ENCODE peak calls at places on chromosomes 4 and X, in eight cellular contexts. W is activated gamma-delta T cell treated with Interleukin-2 at 50 U/mL for 16 hours; K is GM12892; B is endothelial cell; L is right cardiac atrium; H is GM19239; N is stimulated activated CD8-positive, alpha-beta memory T cell treated with anti-CD3 and anti-CD28 coated beads, Interleukin-4, amount 100 ng/mL, for 48 hours; O is iPS-NIHi11. V is an unnamed sample.

GRCh38 chr4:87026795-87027495 is 92.1 kb downstream of the AFF1 start:
- DNase-seq in W (no peak), K (peak; percentile 27), B (no peak), L (no peak), H (no peak), N (no peak), O (no peak), V (no peak)

GRCh38 chrX:31132803-31133202 is 61.0 kb upstream of the FTHL17 start:
- DNase-seq in W (no peak), K (no peak), B (no peak), L (no peak), H (no peak), N (peak; percentile 25), O (no peak), V (no peak)

GRCh38 chrX:130120321-130120731 is 10.0 kb upstream of the ELF4 start:
- DNase-seq in W (no peak), K (peak; percentile 43), B (no peak), L (no peak), H (no peak), N (peak; percentile 45), O (peak; percentile 56), V (no peak)

GRCh38 chr4:20418865-20419451 is 167.3 kb downstream of the SLIT2 start:
- DNase-seq in W (no peak), K (no peak), B (no peak), L (no peak), H (peak; percentile 9), N (no peak), O (no peak), V (no peak)

GRCh38 chr4:726235-726787 is 20.7 kb downstream of the PCGF3 start:
- DNase-seq in W (no peak), K (no peak), B (no peak), L (peak; percentile 66), H (no peak), N (no peak), O (no peak), V (peak; percentile 68)

GRCh38 chrX:154734101-154734781 is 16.6 kb downstream of the GAB3 start:
- DNase-seq in W (peak; percentile 31), K (no peak), B (no peak), L (peak; percentile 67), H (no peak), N (peak; percentile 28), O (no peak), V (no peak)

GRCh38 chr4:72326692-72327632 is 242.1 kb downstream of the ADAMTS3 start:
- DNase-seq in W (no peak), K (no peak), B (no peak), L (no peak), H (no peak), N (no peak), O (peak; percentile 43), V (peak; percentile 10)

GRCh38 chr4:142700521-142700920 is 145.6 kb downstream of the INPP4B start:
- DNase-seq in W (no peak), K (no peak), B (no peak), L (no peak), H (no peak), N (no peak), O (no peak), V (no peak)

GRCh38 chrX:70168238-70169188 is 8.8 kb upstream of the DGAT2L6 start:
- DNase-seq in W (no peak), K (no peak), B (peak; percentile 3), L (no peak), H (no peak), N (no peak), O (peak; percentile 38), V (no peak)

GRCh38 chr4:3430524-3430923 is 11.2 kb upstream of the HGFAC start:
- DNase-seq in W (no peak), K (no peak), B (no peak), L (peak; percentile 32), H (no peak), N (no peak), O (no peak), V (no peak)

GRCh38 chrX:94743478-94743877 is 1069.5 kb downstream of the FAM133A start:
- DNase-seq in W (no peak), K (no peak), B (no peak), L (no peak), H (no peak), N (no peak), O (no peak), V (no peak)

GRCh38 chr4:37653601-37654000 is 32.6 kb downstream of the RELL1 start:
- DNase-seq in W (no peak), K (no peak), B (no peak), L (no peak), H (no peak), N (no peak), O (no peak), V (no peak)

GRCh38 chr4:100778431-100778830 is 260.6 kb upstream of the EMCN start:
- DNase-seq in W (no peak), K (no peak), B (no peak), L (peak; percentile 55), H (no peak), N (no peak), O (no peak), V (no peak)

GRCh38 chr4:140059159-140059558 is 94.8 kb downstream of the MAML3 start:
- DNase-seq in W (no peak), K (no peak), B (no peak), L (no peak), H (no peak), N (no peak), O (no peak), V (no peak)

GRCh38 chr4:184267673-184268573 is 50.2 kb upstream of the ENPP6 start:
- DNase-seq in W (peak; percentile 51), K (no peak), B (no peak), L (peak; percentile 66), H (peak; percentile 60), N (peak; percentile 81), O (no peak), V (no peak)

GRCh38 chrX:47483310-47484268 is 567 bp upstream of the ZNF41 start:
- DNase-seq in W (no peak), K (no peak), B (peak; percentile 12), L (peak; percentile 75), H (no peak), N (no peak), O (no peak), V (peak; percentile 7)

V was measured in cerebellum.